ENCODE peak calls at places on chromosomes 5 and 9, in ten cellular contexts. K is neural progenitor cell, S is transverse colon, B is IMR-90, M is ovary, F is upper lobe of left lung, H is spleen, X is fibroblast of lung, L is testis, Y is body of pancreas. U is an unnamed sample. For H3K4me1, the result is how much of the 10 kb centered on the place peaks cover.

GRCh38 chr9:34187891-34188240 is 9.0 kb downstream of the UBAP1 start:
- DNase-seq in S (no peak), F (no peak), M (no peak), Y (no peak), X (no peak), B (no peak), H (no peak), L (no peak), K (no peak), U (no peak)

GRCh38 chr9:86637515-86637914 is 283.3 kb upstream of the TUT7 start:
- DNase-seq in S (no peak), B (peak), X (peak), Y (no peak), K (peak), M (peak), H (no peak), L (peak), F (peak), U (no peak)

GRCh38 chr5:157816682-157817268 is 42.2 kb downstream of the CLINT1 start:
- DNase-seq in L (no peak), X (peak), H (no peak), Y (no peak), B (peak), S (no peak), K (no peak), M (no peak), F (no peak), U (no peak)

GRCh38 chr5:172887735-172888134 is 53.7 kb downstream of the ERGIC1 start:
- DNase-seq in Y (peak), M (peak), H (no peak), S (peak), L (peak), K (no peak), F (no peak), B (peak), X (peak), U (no peak)

GRCh38 chr5:72387985-72388384 is 67.8 kb downstream of the PTCD2 start:
- DNase-seq in B (peak), K (no peak), M (no peak), Y (no peak), H (no peak), X (peak), F (no peak), S (no peak), L (no peak), U (no peak)

GRCh38 chr9:70484232-70485130 is 70.0 kb upstream of the KLF9 start:
- DNase-seq in M (no peak), H (no peak), Y (peak), X (peak), B (peak), F (no peak), L (peak), S (peak), K (peak), U (no peak)

GRCh38 chr5:79484731-79485130 is 29.2 kb downstream of the HOMER1 start:
- DNase-seq in Y (no peak), H (no peak), B (peak), F (no peak), X (no peak), K (no peak), S (no peak), M (no peak), L (no peak), U (no peak)

GRCh38 chr5:147482426-147483196 is 27.3 kb downstream of the DPYSL3 start:
- DNase-seq in K (no peak), F (no peak), Y (peak), M (no peak), S (no peak), H (no peak), L (no peak), X (no peak), B (no peak), U (no peak)

GRCh38 chr5:15463231-15463630 is 36.7 kb upstream of the FBXL7 start:
- DNase-seq in H (no peak), X (peak), S (no peak), M (no peak), Y (no peak), K (peak), F (no peak), L (no peak), B (peak), U (no peak)

GRCh38 chr5:56360816-56361215 is 127.7 kb upstream of the ANKRD55 start:
- DNase-seq in B (no peak), H (no peak), K (no peak), Y (no peak), S (no peak), M (no peak), X (no peak), L (no peak), F (no peak), U (no peak)

GRCh38 chr5:58455066-58455465 is 4.8 kb downstream of the PLK2 start:
- DNase-seq in Y (no peak), B (peak), F (no peak), L (no peak), M (no peak), X (no peak), S (no peak), K (no peak), H (no peak), U (no peak)

GRCh38 chr9:27337833-27338526 is 41.0 kb upstream of the EQTN start:
- DNase-seq in H (no peak), Y (peak), F (no peak), K (no peak), B (no peak), X (no peak), S (peak), L (no peak), M (no peak), U (no peak)

GRCh38 chr5:111486926-111487325 is 25.4 kb downstream of the STARD4 start:
- DNase-seq in S (no peak), F (no peak), X (no peak), K (no peak), B (no peak), Y (no peak), H (no peak), L (no peak), M (no peak), U (no peak)

GRCh38 chr5:84287964-84288363 is 96.7 kb downstream of the EDIL3 start:
- DNase-seq in M (no peak), L (no peak), K (no peak), X (peak), Y (no peak), S (no peak), B (peak), H (no peak), F (no peak), U (no peak)

GRCh38 chr5:57302164-57302563 is 128.3 kb downstream of the GPBP1 start:
- DNase-seq in S (peak), B (peak), M (no peak), L (no peak), X (peak), K (no peak), H (no peak), F (no peak), Y (no peak), U (no peak)

GRCh38 chr9:111961575-111961974 is 65.0 kb downstream of the UGCG start:
- DNase-seq in M (no peak), F (no peak), H (no peak), S (no peak), L (no peak), X (peak), Y (peak), K (no peak), B (peak), U (no peak)

GRCh38 chr9:93674580-93675335 is 98.4 kb downstream of the PHF2 start:
- DNase-seq in L (peak), H (peak), F (no peak), S (no peak), Y (peak), B (no peak), M (peak), K (no peak), X (no peak), U (no peak)

GRCh38 chr5:54895816-54896341 is 89.5 kb downstream of the ESM1 start:
- DNase-seq in K (peak), X (peak), F (no peak), H (no peak), S (no peak), M (peak), L (peak), B (peak), Y (peak), U (no peak)

GRCh38 chr5:102998224-102998623 is 121.7 kb downstream of the GIN1 start:
- DNase-seq in L (no peak), H (no peak), B (peak), F (no peak), K (no peak), Y (no peak), M (no peak), X (no peak), S (no peak), U (no peak)

GRCh38 chr9:134553061-134553891 is 88.3 kb upstream of the COL5A1 start:
- DNase-seq in Y (no peak), X (no peak), F (peak), K (no peak), L (no peak), H (peak), M (peak), B (no peak), S (no peak), U (no peak)

DNA sequence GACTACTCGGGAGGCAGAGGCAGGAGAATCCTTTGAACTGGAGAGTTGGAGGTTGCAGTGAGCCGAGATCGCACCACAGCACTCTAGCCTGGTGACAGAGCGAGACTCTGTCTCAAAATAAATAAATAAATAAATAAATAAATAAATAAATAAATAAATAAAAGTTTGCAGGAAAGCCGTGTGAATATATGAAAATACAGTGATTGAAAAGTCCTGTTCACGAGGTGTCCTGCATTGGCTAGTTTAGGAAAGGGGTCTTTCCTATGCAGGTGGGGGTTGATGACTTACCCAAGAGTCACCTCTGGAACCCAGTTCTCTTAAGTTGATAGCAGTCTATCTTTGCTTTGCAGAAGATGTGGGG is 7.3 kb downstream of the TENT4A start:
- DNase-seq in L (no peak), S (no peak), B (no peak), H (no peak), M (no peak), F (no peak), X (no peak), Y (no peak), K (no peak), U (no peak)
- H3K4me1 ChIP-seq in L (under half), S (under half), B (under half), H (half or more), M (under half), F (half or more), X (under half), Y (half or more), K (under half), U (half or more)

GRCh38 chr9:72886386-72886785 is 66.5 kb downstream of the ALDH1A1 start:
- DNase-seq in F (no peak), M (no peak), X (no peak), H (no peak), L (no peak), Y (no peak), B (no peak), K (no peak), S (no peak), U (no peak)

GRCh38 chr9:72883867-72884266 is 69.0 kb downstream of the ALDH1A1 start:
- DNase-seq in F (no peak), X (no peak), K (no peak), Y (no peak), M (no peak), B (no peak), S (peak), H (no peak), L (no peak), U (no peak)

GRCh38 chr9:72884521-72884920 is 68.3 kb downstream of the ALDH1A1 start:
- DNase-seq in K (no peak), X (no peak), F (no peak), M (no peak), B (no peak), L (no peak), H (no peak), S (no peak), Y (no peak), U (no peak)

GRCh38 chr9:72882117-72882775 is 70.6 kb downstream of the ALDH1A1 start:
- DNase-seq in X (no peak), B (no peak), H (no peak), M (peak), K (no peak), Y (no peak), F (no peak), S (peak), L (peak), U (no peak)

DNA sequence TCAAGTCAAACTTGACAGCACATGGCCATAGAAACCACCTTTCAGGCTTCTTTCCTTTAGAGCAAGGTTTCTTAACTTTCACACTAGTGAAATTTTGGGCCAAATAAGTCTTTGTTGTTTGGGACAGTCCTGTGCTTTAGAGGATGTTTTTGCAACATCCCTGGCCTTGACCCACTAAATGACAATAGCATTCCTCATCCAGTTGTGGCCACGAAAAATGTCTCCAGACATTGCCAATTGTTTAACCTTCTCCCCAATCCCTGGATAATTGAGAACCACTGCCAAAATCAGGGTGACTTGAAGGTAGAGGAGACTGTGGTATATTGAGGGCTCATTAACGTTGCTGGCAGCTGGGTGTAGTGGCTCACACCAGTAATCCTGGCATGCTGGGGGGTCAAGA is 72.0 kb downstream of the ALDH1A1 start:
- DNase-seq in F (no peak), M (no peak), S (no peak), Y (no peak), H (no peak), X (no peak), L (no peak), B (no peak), K (no peak), U (no peak)
- H3K4me1 ChIP-seq in F (under half), M (under half), S (under half), Y (under half), H (under half), X (under half), L (under half), B (under half), K (under half), U (under half)

DNA sequence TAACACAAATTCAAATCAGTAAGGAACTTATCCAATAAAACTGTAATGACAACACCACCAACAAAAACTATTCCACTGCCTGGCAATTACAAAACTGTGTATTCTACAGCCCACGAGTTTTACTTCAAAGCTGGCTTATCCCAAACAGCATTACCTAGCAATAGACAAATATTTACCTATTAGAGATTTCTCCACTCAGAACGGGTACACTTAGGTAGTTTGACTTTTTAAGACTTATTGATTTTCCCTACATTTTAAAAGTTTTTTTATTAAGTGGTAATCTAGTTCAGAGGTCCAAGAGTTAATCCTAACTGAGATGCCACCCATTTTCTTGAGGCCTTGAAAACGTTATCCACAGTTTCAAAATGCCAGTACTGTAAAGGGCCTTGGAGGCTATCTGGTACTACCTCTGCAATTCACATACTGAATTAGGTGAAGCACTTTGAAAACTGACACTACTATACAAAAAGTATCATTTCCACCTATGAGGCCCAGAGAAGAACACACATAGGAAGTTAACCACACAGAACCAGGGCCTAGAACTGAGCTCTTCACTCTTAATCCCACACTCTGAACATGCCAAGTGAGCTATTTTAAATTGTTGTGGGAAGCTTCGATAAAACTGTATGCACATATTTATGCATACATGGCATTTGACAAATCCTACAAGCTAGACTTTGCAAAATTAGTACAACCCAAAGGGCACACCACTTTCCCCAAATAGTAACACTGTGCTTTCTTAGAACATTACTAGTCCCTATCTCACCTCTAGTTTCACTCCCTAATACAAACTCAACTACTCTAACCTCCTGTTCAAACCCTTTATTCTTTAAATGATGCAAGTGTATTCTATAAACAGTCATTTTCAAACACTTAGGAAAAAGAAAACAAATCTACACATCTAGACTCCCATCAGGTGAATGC is 2.1 kb downstream of the NADK2 start:
- DNase-seq in K (no peak), B (no peak), F (no peak), Y (peak), M (no peak), X (no peak), H (no peak), S (no peak), L (no peak), U (no peak)
- H3K4me1 ChIP-seq in K (under half), B (under half), F (under half), Y (half or more), M (under half), X (under half), H (under half), S (under half), L (under half), U (half or more)

GRCh38 chr9:133362359-133363044 is 6.2 kb downstream of the SURF2 start:
- DNase-seq in K (no peak), L (no peak), Y (no peak), X (peak), M (no peak), H (no peak), F (peak), S (no peak), B (no peak), U (no peak)
- H3K4me1 ChIP-seq in K (under half), L (under half), Y (under half), X (under half), M (under half), H (under half), F (under half), S (under half), B (under half), U (under half)

DNA sequence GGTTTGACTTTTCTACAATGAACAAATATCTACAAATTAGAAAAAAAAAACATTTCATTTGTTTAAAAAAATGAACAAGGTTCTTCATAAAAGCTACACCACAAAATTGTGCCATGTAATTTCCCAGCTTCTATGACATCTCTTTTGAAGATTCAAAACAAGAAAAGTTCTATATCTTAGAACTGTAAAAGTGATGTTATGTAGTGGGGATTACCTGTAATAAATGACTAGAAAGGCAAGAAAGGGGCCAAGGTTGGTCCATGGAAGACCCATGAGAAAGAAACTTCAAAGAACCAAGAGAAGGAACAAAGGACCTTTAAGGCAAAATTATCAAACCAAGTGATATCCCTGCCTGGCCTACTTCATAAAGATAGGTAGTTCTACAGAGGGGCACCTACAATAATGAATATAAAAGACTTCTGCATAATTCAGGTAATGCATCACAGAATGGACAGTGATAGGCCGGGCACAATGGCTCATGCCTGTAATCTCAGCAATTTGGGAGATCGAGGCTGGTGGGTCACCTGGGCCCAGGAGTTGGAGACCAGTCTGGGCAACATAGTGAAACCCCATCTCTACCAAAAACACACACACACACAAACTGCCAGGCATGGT is 7.6 kb downstream of the MLLT3 start:
- DNase-seq in X (no peak), H (no peak), B (no peak), K (no peak), S (no peak), L (no peak), M (no peak), Y (no peak), F (no peak), U (no peak)
- H3K4me1 ChIP-seq in X (under half), H (under half), B (under half), K (under half), S (under half), L (under half), M (under half), Y (under half), F (under half), U (under half)

GRCh38 chr5:154202379-154203260 is 12.1 kb downstream of the GALNT10 start:
- DNase-seq in F (no peak), X (no peak), B (no peak), M (no peak), H (no peak), K (no peak), S (peak), L (no peak), Y (no peak), U (no peak)
- H3K4me1 ChIP-seq in F (under half), X (under half), B (under half), M (under half), H (under half), K (under half), S (under half), L (under half), Y (under half), U (under half)

DNA sequence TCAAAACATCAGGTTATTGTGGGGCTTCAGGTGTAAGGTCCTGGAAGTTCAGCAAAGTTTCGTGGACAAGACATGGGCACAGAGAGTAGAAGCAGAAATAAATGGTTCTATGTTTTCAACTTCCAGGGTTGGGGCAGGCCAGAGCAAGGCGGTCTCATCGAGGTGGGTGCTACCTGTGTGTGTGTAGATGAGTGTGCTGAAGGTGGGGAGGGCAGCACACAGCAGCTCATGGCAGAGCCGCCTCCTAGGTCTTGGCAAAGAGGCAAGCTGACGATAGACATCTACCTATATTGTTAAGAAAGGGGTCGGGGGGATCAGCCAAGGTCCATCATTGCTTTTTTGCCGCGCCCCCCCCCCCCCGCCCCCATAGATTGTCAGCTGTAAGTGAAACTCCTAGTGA is 3.8 kb downstream of the RAB24 start:
- DNase-seq in B (no peak), F (no peak), X (no peak), S (no peak), L (no peak), Y (no peak), K (no peak), H (peak), M (no peak), U (no peak)
- H3K4me1 ChIP-seq in B (under half), F (under half), X (under half), S (under half), L (under half), Y (under half), K (under half), H (half or more), M (under half), U (half or more)

GRCh38 chr5:121108725-121109124 is 644.6 kb downstream of the PRR16 start:
- DNase-seq in L (peak), X (no peak), S (no peak), K (peak), Y (no peak), M (no peak), F (peak), B (no peak), H (no peak), U (no peak)

GRCh38 chr5:121100931-121101330 is 636.8 kb downstream of the PRR16 start:
- DNase-seq in S (no peak), K (no peak), B (no peak), M (no peak), Y (no peak), H (no peak), F (no peak), X (no peak), L (no peak), U (no peak)

GRCh38 chr5:121109817-121110216 is 645.7 kb downstream of the PRR16 start:
- DNase-seq in S (no peak), K (no peak), H (no peak), L (no peak), F (no peak), M (no peak), Y (no peak), X (no peak), B (no peak), U (no peak)

DNA sequence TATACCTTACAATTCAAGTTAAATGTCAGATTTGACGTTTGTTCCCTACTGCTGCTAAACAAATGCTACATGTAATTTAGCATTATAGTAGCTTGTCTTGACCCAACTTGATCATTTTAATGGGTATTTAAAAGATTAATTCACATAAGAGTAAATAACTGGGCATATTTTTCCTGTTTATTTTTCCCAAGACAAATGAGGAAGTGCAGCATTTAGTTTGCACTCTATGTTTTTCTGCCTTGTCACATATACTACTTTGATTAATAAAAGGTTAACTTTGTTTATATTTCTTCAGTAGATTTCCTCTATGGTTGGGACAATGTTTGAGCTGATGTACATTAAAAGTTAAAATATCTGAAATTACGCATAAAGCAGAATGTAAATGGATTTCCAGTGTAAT is 641.8 kb downstream of the PRR16 start:
- DNase-seq in X (no peak), Y (no peak), L (no peak), F (no peak), K (no peak), S (no peak), B (no peak), H (no peak), M (no peak), U (no peak)
- H3K4me1 ChIP-seq in X (under half), Y (under half), L (under half), F (under half), K (under half), S (under half), B (under half), H (under half), M (under half), U (under half)